ENCODE peak calls at places on chromosomes 2 and 18, in ten cellular contexts. P is ovary; M is cardiac muscle cell; L is activated T-cell treated with anti-CD3 and anti-CD28 coated beads, Interleukin-2, amount 50 U/mL, for 24 hours; Y is MM.1S; O is CD8-positive, alpha-beta memory T cell; Q is COLO829; B is left colon; X is NAMALWA; E is activated CD4-positive, alpha-beta T cell treated with anti-CD3 and anti-CD28 coated beads, Interleukin-2, amount 50 U/mL, for 4 hours. V is an unnamed sample.

GRCh38 chr2:223051580-223052375 is at the start of gene KCNE4:
- DNase-seq in P (peak), M (peak), L (no peak), Y (no peak), O (no peak), Q (peak), B (peak), X (no peak), E (no peak), V (peak)

GRCh38 chr2:88054300-88055048 is 1.1 kb downstream of the KRCC1 start:
- DNase-seq in P (no peak), M (peak), L (peak), Y (no peak), O (no peak), Q (no peak), B (no peak), X (peak), E (no peak), V (peak)

GRCh38 chr2:106519767-106520166 is 32.6 kb downstream of the CD8B2 start:
- DNase-seq in P (no peak), M (no peak), L (no peak), Y (no peak), O (no peak), Q (no peak), B (no peak), X (no peak), E (no peak), V (no peak)

GRCh38 chr2:158889135-158889853 is 79.1 kb upstream of the TANC1 start:
- DNase-seq in P (no peak), M (no peak), L (no peak), Y (no peak), O (no peak), Q (no peak), B (no peak), X (no peak), E (no peak), V (no peak)

GRCh38 chr18:8882632-8883408 is 177.5 kb downstream of the MTCL1 start:
- DNase-seq in P (no peak), M (no peak), L (no peak), Y (peak), O (no peak), Q (no peak), B (no peak), X (peak), E (no peak), V (no peak)

GRCh38 chr2:176491172-176491904 is 222.1 kb downstream of the MTX2 start:
- DNase-seq in P (peak), M (peak), L (no peak), Y (peak), O (no peak), Q (peak), B (peak), X (peak), E (no peak), V (peak)

GRCh38 chr2:138275881-138276280 is 225.7 kb upstream of the SPOPL start:
- DNase-seq in P (no peak), M (no peak), L (no peak), Y (no peak), O (no peak), Q (no peak), B (no peak), X (no peak), E (no peak), V (no peak)

GRCh38 chr2:99706734-99707133 is 216.9 kb upstream of the REV1 start:
- DNase-seq in P (no peak), M (no peak), L (no peak), Y (no peak), O (no peak), Q (no peak), B (no peak), X (peak), E (no peak), V (no peak)

GRCh38 chr2:171479154-171479814 is 43.0 kb upstream of the CYBRD1 start:
- DNase-seq in P (no peak), M (no peak), L (no peak), Y (no peak), O (no peak), Q (no peak), B (no peak), X (no peak), E (no peak), V (no peak)

GRCh38 chr2:203126971-203127370 is 111.8 kb upstream of the CYP20A1 start:
- DNase-seq in P (no peak), M (peak), L (no peak), Y (no peak), O (no peak), Q (no peak), B (no peak), X (no peak), E (no peak), V (no peak)

GRCh38 chr2:163934134-163934533 is 198.3 kb upstream of the FIGN start:
- DNase-seq in P (no peak), M (no peak), L (no peak), Y (no peak), O (no peak), Q (no peak), B (no peak), X (no peak), E (no peak), V (peak)

GRCh38 chr2:224284134-224284946 is 117.6 kb downstream of the FAM124B start:
- DNase-seq in P (no peak), M (peak), L (no peak), Y (peak), O (no peak), Q (peak), B (no peak), X (peak), E (no peak), V (peak)

GRCh38 chr2:26765475-26766200 is 1.6 kb downstream of the SLC35F6 start:
- DNase-seq in P (no peak), M (no peak), L (no peak), Y (no peak), O (no peak), Q (no peak), B (no peak), X (no peak), E (no peak), V (no peak)

GRCh38 chr18:57797209-57797651 is 5.9 kb downstream of the ATP8B1 start:
- DNase-seq in P (no peak), M (no peak), L (no peak), Y (no peak), O (no peak), Q (no peak), B (peak), X (no peak), E (no peak), V (no peak)

V was measured in EL.